ENCODE peak calls at places on chromosomes 3 and 15, in seven cellular contexts. A, W, C, P, V, Y and K are unnamed samples.

GRCh38 chr3:66139415-66139814 is 81.4 kb upstream of the SLC25A26 start:
- DNase-seq in Y (no peak), P (no peak), W (no peak), C (no peak), V (no peak), A (no peak), K (no peak)

GRCh38 chr3:114218006-114218405 is 19.4 kb downstream of the ZNF80 start:
- DNase-seq in A (no peak), W (no peak), P (no peak), Y (no peak), V (no peak), C (no peak), K (no peak)

GRCh38 chr15:39022532-39023305 is 458.1 kb upstream of the RASGRP1 start:
- DNase-seq in A (no peak), V (no peak), C (no peak), W (no peak), P (no peak), Y (no peak), K (no peak)

GRCh38 chr15:63504979-63505841 is 817 bp downstream of the USP3 start:
- DNase-seq in Y (peak), V (peak), P (no peak), C (peak), W (no peak), A (peak), K (peak)

GRCh38 chr3:177460100-177460499 is 262.8 kb upstream of the TBL1XR1 start:
- DNase-seq in C (no peak), P (no peak), V (no peak), A (no peak), Y (no peak), W (no peak), K (no peak)

GRCh38 chr3:66532613-66533012 is 31.8 kb upstream of the LRIG1 start:
- DNase-seq in P (no peak), A (no peak), Y (no peak), W (no peak), C (no peak), V (no peak), K (no peak)

GRCh38 chr3:178406206-178406605 is 130.0 kb upstream of the KCNMB2 start:
- DNase-seq in Y (no peak), A (no peak), V (no peak), P (no peak), W (no peak), C (no peak), K (no peak)

GRCh38 chr3:104906001-104906639 is 460.6 kb upstream of the ALCAM start:
- DNase-seq in W (no peak), P (no peak), A (peak), Y (no peak), C (no peak), V (no peak), K (no peak)

GRCh38 chr3:187630421-187630820 is 39.8 kb downstream of the SST start:
- DNase-seq in A (no peak), P (no peak), V (no peak), C (no peak), W (no peak), Y (no peak), K (no peak)

GRCh38 chr3:31232049-31233040 is 300.4 kb upstream of the STT3B start:
- DNase-seq in V (no peak), Y (no peak), C (peak), A (no peak), W (no peak), P (no peak), K (no peak)

GRCh38 chr3:122313261-122313660 is 11.8 kb upstream of the CSTA start:
- DNase-seq in A (no peak), W (no peak), Y (no peak), V (no peak), C (peak), P (no peak), K (no peak)

GRCh38 chr3:61637088-61638051 is 76.0 kb downstream of the PTPRG start:
- DNase-seq in Y (peak), C (no peak), V (peak), A (no peak), P (no peak), W (peak), K (no peak)

GRCh38 chr3:8416965-8417364 is 84.7 kb upstream of the LMCD1 start:
- DNase-seq in P (no peak), V (no peak), Y (no peak), C (peak), W (no peak), A (no peak), K (no peak)

GRCh38 chr15:37375529-37375928 is 275.2 kb upstream of the MEIS2 start:
- DNase-seq in C (no peak), W (no peak), Y (no peak), P (no peak), A (no peak), V (no peak), K (no peak)

GRCh38 chr3:107450254-107450653 is 72.5 kb upstream of the BBX start:
- DNase-seq in A (no peak), W (no peak), P (no peak), C (no peak), Y (no peak), V (no peak), K (no peak)

GRCh38 chr3:84925571-84925970 is 33.2 kb upstream of the CADM2 start:
- DNase-seq in Y (no peak), W (no peak), A (no peak), V (no peak), P (no peak), C (no peak), K (no peak)

GRCh38 chr3:184368804-184369183 is 7.3 kb downstream of the POLR2H start:
- DNase-seq in A (no peak), W (no peak), C (no peak), P (no peak), Y (peak), V (no peak), K (no peak)

GRCh38 chr3:64255941-64256340 is 30.7 kb upstream of the PRICKLE2 start:
- DNase-seq in V (no peak), Y (no peak), A (no peak), C (no peak), W (no peak), P (no peak), K (no peak)

GRCh38 chr3:10315101-10315500 is 5.8 kb downstream of the SEC13 start:
- DNase-seq in Y (no peak), P (no peak), V (no peak), W (no peak), A (no peak), C (no peak), K (no peak)

GRCh38 chr3:168051579-168052183 is 44.0 kb downstream of the GOLIM4 start:
- DNase-seq in A (no peak), Y (no peak), V (no peak), P (no peak), C (no peak), W (no peak), K (no peak)

GRCh38 chr3:117630885-117631284 is 921.3 kb downstream of the TUSC7 start:
- DNase-seq in W (no peak), A (no peak), Y (no peak), C (no peak), P (no peak), V (no peak), K (no peak)

GRCh38 chr15:94383706-94384105 is 152.3 kb downstream of the MCTP2 start:
- DNase-seq in C (no peak), P (no peak), Y (no peak), V (no peak), A (no peak), W (no peak), K (no peak)

GRCh38 chr3:11306815-11307589 is 34.8 kb downstream of the ATG7 start:
- DNase-seq in A (no peak), W (no peak), Y (no peak), V (peak), P (no peak), C (peak), K (no peak)

GRCh38 chr3:142958707-142959106 is 4.8 kb downstream of the PAQR9 start:
- DNase-seq in V (no peak), A (no peak), P (peak), Y (no peak), C (no peak), W (no peak), K (peak)

GRCh38 chr3:112097378-112097777 is 11.2 kb downstream of the C3orf52 start:
- DNase-seq in W (no peak), P (peak), C (peak), Y (no peak), V (no peak), A (no peak), K (no peak)

GRCh38 chr3:4409415-4409814 is 57.7 kb downstream of the SUMF1 start:
- DNase-seq in Y (no peak), P (no peak), W (no peak), V (no peak), C (no peak), A (no peak), K (peak)

GRCh38 chr3:75171632-75172230 is 492.4 kb upstream of the FRG2C start:
- DNase-seq in Y (no peak), C (peak), P (no peak), V (no peak), A (no peak), W (no peak), K (peak)

GRCh38 chr3:138470687-138471086 is 36.3 kb downstream of the ESYT3 start:
- DNase-seq in Y (peak), P (no peak), A (no peak), C (no peak), W (no peak), V (no peak), K (no peak)

GRCh38 chr3:136120373-136121348 is 75.5 kb downstream of the MSL2 start:
- DNase-seq in W (no peak), V (no peak), C (no peak), Y (no peak), A (no peak), P (no peak), K (no peak)

GRCh38 chr3:168974628-168975403 is 688.7 kb downstream of the MECOM start:
- DNase-seq in P (no peak), V (no peak), A (no peak), Y (no peak), W (no peak), C (no peak), K (no peak)

GRCh38 chr3:141050576-141050912 is 603 bp upstream of the SPSB4 start:
- DNase-seq in V (no peak), C (no peak), Y (no peak), W (no peak), P (no peak), A (no peak), K (no peak)

GRCh38 chr3:141071681-141072260 is 20.6 kb downstream of the SPSB4 start:
- DNase-seq in C (no peak), Y (peak), A (no peak), W (no peak), V (no peak), P (no peak), K (peak)

GRCh38 chr3:46900007-46900292 is 22.4 kb downstream of the PTH1R start:
- DNase-seq in C (no peak), W (no peak), P (no peak), Y (no peak), A (peak), V (no peak), K (no peak)

DNA sequence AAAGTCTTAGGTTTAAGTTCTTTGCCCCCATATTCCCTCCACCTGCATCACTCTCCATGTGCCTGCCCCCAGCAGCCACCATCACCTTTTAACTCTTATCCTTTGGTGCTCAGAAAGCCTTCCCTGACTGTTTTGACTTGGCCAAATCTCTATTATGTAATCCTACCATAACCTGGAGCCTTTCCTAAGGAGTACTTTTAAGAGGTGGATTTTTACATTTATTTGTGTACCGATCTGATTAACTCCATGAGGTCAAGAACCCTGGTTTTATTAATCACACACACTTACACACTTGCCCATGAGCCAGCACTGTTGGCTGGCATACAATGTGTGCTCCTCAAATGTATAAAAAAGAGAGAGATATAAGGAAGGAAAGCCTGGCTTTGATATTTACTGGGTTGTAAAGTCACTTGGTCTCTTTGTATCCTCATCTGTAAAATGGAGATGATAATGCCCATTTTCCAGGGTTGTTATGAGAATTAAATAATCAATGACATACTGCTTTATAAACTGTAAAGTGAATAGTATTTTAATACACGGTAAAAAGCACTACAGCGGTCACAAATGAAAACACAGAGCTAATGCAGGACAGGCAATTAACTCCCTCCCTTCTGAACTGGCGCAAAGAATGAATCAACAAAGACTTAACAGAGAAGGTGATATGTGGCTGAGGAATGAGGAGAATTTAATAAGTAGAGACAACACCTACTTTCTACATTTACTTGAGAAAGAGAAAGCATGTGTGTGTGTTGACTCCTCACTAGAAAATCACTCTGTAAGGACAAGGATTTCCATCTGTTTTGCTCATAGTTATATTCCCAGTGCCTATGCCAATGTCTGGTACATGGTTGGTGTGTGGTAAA is 45.4 kb downstream of the ATP13A4 start:
- DNase-seq in W (no peak), Y (no peak), C (no peak), V (no peak), A (no peak), P (no peak), K (no peak)
- TF ChIP-seq POLR2A in W (no peak), Y (no peak), C (no peak), V (no peak), A (no peak), P (no peak), K (no peak)

DNA sequence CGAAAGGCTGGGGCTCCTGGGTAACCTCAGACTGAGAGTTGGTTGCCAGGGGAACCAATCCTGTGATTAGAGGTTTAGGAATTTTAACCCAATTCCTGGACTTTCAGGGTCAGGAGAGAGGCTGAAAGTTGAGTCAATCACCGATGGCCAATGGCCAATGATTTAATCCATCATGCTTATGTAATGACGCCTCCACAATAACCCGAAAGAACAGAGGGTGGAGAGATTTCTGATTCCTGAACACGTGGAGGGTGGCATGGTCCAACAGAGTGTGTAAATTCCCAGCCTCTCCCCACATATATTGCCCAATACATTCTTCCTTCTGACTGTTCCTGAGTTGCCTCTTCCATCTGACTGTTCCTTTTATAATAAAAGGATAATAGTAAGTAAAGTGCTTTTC is 137.2 kb upstream of the CBLB start:
- DNase-seq in C (no peak), Y (no peak), W (no peak), V (no peak), A (no peak), P (no peak), K (no peak)
- TF ChIP-seq POLR2A in C (no peak), Y (no peak), W (no peak), V (no peak), A (no peak), P (no peak), K (no peak)

DNA sequence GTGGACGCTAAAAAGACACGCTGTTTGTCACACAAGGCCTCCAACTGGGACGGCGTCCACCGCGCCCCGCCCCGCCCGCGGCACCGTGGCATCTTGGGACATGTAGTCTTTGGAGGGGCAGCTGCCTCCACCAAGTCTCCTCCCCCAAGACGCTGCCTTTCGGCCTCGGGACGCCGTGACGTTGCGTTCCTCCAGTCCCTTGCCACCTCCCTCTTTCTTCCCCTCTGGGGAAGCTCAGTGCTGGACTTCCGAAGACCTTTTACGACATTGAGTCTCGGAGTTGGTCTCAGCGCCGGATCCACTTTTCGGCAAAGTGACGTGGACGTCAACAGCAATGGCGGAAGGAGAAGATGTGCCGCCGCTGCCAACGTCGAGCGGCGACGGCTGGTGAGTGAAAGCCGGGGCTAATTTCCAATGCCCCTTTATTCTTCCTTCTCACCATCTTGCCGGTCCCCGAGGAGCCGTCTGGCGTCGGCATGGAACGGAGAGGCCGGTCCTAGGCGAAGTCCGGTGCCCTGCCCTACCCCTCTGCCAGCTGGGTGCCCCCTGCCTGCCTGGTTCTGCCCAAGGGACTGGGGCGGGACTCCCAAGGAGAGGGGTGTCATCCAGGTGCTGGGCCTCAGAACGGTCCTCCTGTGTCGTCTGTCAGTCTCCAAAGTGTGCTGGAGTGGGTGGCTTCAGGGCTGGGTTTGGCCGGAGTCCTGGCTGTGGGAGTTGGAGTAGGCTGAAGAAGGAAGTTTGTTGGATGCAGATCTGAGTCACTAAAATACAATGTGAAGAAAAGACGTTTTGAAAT is at the start of gene TBC1D23:
- DNase-seq in Y (peak), C (peak), V (peak), A (peak), W (peak), P (peak), K (peak)
- TF ChIP-seq POLR2A in Y (peak), C (peak), V (peak), A (no peak), W (peak), P (peak), K (peak)

GRCh38 chr15:60479361-60479684 is 381 bp upstream of the ICE2 start:
- DNase-seq in W (no peak), P (no peak), C (no peak), V (no peak), A (no peak), Y (no peak), K (no peak)

GRCh38 chr15:60477991-60478632 is 830 bp downstream of the ICE2 start:
- DNase-seq in V (no peak), A (no peak), P (no peak), C (peak), W (no peak), Y (no peak), K (no peak)

GRCh38 chr15:60479711-60480110 is 769 bp upstream of the ICE2 start:
- DNase-seq in P (no peak), W (no peak), C (peak), Y (no peak), A (no peak), V (no peak), K (peak)

GRCh38 chr15:60480149-60480548 is 1.2 kb upstream of the ICE2 start:
- DNase-seq in A (no peak), W (no peak), C (peak), P (no peak), Y (no peak), V (no peak), K (no peak)

DNA sequence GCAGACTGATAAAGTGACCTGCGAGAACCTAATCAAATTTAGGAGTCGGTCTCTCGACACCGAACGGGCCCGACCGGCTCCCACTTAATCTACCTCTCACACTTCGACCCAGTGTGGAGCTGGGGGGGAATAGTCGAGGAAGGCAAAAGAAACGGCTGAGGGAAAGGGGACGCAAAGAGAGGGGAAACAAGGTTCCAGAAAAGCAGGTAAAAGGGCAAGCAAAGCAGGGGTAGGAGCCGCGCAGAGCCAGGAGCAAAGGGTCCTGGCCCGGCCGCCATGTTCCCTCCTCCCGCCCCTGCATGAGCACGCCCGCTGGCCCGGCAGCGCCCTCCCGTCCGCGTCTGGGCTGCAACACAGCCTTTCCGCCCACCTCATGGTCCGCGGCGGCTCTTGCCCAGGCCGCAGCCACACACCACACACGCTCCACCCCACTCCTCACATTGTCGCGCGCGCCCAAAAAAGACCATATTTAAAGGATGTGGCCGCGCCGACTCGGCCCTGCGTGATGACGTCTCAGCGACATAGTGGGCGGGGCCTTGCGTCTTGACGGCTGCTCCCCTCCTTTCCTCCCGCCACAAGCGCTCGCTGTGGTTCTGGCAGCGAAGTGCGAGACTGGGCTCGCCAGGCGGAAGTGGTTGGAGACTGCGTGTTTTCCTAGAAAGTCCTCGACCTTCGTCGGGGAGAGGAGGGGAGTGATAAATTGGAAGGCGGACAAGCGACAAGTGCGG is at the start of gene ICE2:
- DNase-seq in A (peak), V (peak), Y (peak), W (peak), P (peak), C (peak), K (peak)
- TF ChIP-seq POLR2A in A (peak), V (peak), Y (peak), W (peak), P (peak), C (peak), K (peak)